ENCODE peak calls at places on chromosomes 5 and 9, in four cellular contexts. Q, L, J and V are unnamed samples.

GRCh38 chr5:93340881-93341280 is 240.1 kb downstream of the NR2F1-AS1 start:
- DNase-seq in Q (no peak), J (no peak), L (no peak), V (no peak)

GRCh38 chr5:102760815-102761214 is 5.7 kb downstream of the PAM start:
- DNase-seq in J (no peak), L (no peak), Q (no peak), V (no peak)

GRCh38 chr5:117077142-117077541 is 502.5 kb upstream of the SEMA6A start:
- DNase-seq in L (no peak), Q (peak), J (no peak), V (no peak)

GRCh38 chr5:11528720-11529119 is 375.5 kb downstream of the CTNND2 start:
- DNase-seq in Q (no peak), L (no peak), J (no peak), V (no peak)

GRCh38 chr9:83066771-83067170 is 3.8 kb upstream of the RASEF start:
- DNase-seq in L (no peak), J (no peak), Q (no peak), V (no peak)

GRCh38 chr5:34499001-34499734 is 157.0 kb upstream of the RAI14 start:
- DNase-seq in L (no peak), Q (no peak), J (peak), V (no peak)

GRCh38 chr9:81562221-81563019 is 126.9 kb downstream of the TLE1 start:
- DNase-seq in J (no peak), L (peak), Q (no peak), V (no peak)

GRCh38 chr5:133569347-133569746 is 43.0 kb downstream of the FSTL4 start:
- DNase-seq in J (no peak), Q (no peak), L (no peak), V (no peak)

DNA sequence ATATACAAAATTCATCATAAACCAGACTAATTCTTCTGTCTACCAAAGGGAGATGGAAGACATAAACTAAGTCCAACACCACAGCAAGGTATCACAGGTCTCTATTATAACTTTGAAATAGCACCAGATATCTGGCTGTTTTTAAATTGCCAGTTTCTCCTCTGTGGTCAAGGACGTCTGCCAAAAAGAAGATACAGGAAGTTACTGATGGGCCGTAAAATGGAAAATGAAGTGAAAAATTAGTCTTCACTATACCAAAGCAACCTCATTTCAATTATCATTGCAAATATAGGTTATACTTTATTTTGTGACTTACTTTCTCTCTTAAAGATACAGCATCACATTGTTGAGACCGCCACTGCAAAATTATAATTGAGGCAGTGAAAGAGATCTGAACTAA is 225.5 kb downstream of the NDUFS4 start:
- DNase-seq in J (no peak), Q (no peak), L (no peak), V (no peak)
- H3K27ac ChIP-seq in J (no peak), Q (no peak), L (no peak), V (no peak)

GRCh38 chr5:78527925-78528324 is 120.6 kb downstream of the LHFPL2 start:
- DNase-seq in L (no peak), Q (no peak), J (no peak), V (no peak)
- H3K27ac ChIP-seq in L (peak), Q (no peak), J (no peak), V (peak)

DNA sequence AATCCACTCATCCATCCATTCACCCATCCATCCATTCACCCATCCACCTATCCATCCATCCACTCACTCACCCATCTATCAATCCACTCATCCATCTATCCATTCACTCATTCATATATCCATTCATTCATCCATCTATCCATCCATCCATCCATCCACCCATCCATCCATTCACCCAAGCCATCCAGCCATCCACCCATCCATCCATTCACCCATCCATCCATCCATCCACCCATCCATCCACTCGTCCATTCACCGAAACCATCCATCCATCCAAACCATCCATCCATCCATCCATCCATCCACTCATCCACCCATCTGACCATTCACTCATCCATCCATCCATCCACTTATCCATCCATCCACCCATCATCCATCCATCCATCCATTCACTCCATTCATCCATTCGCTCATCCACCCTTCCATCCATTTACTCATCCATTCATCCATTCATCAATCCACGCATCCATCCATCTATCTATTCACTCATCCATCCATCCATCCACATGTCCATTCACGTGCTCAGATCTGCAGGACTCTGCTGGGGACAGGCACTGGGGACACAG is 6.6 kb downstream of the SLC9A3 start:
- DNase-seq in L (no peak), Q (no peak), J (no peak), V (no peak)
- H3K27ac ChIP-seq in L (no peak), Q (no peak), J (no peak), V (no peak)

GRCh38 chr9:136756134-136756438 is 2.0 kb downstream of the LCN8 start:
- DNase-seq in L (no peak), Q (no peak), J (no peak), V (no peak)

GRCh38 chr9:136756836-136757235 is 1.2 kb downstream of the LCN8 start:
- DNase-seq in Q (no peak), J (no peak), L (no peak), V (no peak)

GRCh38 chr9:136754059-136754572 is 3.9 kb downstream of the LCN8 start:
- DNase-seq in Q (no peak), L (no peak), J (no peak), V (no peak)

GRCh38 chr9:136753371-136754058 is 4.5 kb downstream of the LCN8 start:
- DNase-seq in L (no peak), Q (no peak), J (no peak), V (no peak)

DNA sequence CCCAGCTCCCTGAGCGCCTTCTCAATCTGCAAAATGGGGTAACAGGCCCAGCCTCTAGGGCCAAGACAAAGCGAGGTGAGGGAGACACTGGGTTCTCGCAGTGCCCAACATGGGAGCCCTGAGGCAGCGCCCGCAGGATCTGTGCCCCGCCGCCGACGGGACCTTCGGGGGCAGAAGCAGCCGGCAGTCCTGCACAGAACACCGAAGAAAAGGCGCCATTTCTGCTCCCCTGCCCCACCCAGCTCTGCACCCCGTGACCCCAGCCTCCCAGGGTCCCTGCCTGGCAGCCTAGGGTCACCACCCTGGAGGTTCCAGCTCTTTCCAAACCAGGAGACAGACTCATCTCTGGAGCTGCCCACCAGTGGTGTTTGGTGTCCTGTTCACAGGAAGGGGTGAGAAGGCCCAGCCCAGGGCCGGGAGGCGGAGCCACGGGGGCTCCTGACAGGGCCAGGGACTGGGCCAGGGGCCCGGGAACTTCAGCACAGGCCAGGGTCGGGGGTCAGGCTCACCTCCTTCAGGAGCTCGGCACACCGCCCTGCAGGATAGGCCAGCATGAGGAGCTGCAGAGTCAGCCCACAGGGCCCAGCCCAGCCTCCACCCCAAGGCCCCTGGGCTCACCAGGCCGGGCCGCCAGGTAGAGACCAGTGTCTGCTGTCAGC is 3.3 kb downstream of the LCN8 start:
- DNase-seq in L (no peak), J (no peak), Q (peak), V (no peak)
- H3K27ac ChIP-seq in L (no peak), J (no peak), Q (no peak), V (no peak)

GRCh38 chr5:115033861-115034260 is 135.8 kb downstream of the TRIM36 start:
- DNase-seq in Q (peak), L (no peak), J (peak), V (no peak)
- H3K27ac ChIP-seq in Q (no peak), L (no peak), J (no peak), V (no peak)

GRCh38 chr5:141533897-141534296 is 45.0 kb downstream of the PCDHGC5 start:
- DNase-seq in Q (no peak), J (no peak), L (no peak), V (no peak)

GRCh38 chr5:141528401-141528984 is 39.6 kb downstream of the PCDHGC5 start:
- DNase-seq in Q (no peak), J (no peak), L (no peak), V (no peak)

GRCh38 chr5:141529002-141529401 is 40.1 kb downstream of the PCDHGC5 start:
- DNase-seq in L (no peak), Q (no peak), J (no peak), V (no peak)

GRCh38 chr5:141532726-141533125 is 43.8 kb downstream of the PCDHGC5 start:
- DNase-seq in J (no peak), Q (no peak), L (no peak), V (no peak)

GRCh38 chr5:141529873-141530272 is 41.0 kb downstream of the PCDHGC5 start:
- DNase-seq in L (no peak), Q (no peak), J (no peak), V (no peak)
- H3K27ac ChIP-seq in L (no peak), Q (no peak), J (no peak), V (no peak)

GRCh38 chr5:68189613-68190012 is 25.9 kb upstream of the PIK3R1 start:
- DNase-seq in J (no peak), Q (no peak), L (no peak), V (no peak)

GRCh38 chr5:68193481-68194036 is 22.0 kb upstream of the PIK3R1 start:
- DNase-seq in J (no peak), Q (peak), L (no peak), V (peak)

GRCh38 chr5:68195137-68195536 is 20.4 kb upstream of the PIK3R1 start:
- DNase-seq in J (no peak), Q (no peak), L (no peak), V (no peak)

GRCh38 chr5:68194405-68194804 is 21.2 kb upstream of the PIK3R1 start:
- DNase-seq in L (no peak), Q (no peak), J (no peak), V (no peak)

DNA sequence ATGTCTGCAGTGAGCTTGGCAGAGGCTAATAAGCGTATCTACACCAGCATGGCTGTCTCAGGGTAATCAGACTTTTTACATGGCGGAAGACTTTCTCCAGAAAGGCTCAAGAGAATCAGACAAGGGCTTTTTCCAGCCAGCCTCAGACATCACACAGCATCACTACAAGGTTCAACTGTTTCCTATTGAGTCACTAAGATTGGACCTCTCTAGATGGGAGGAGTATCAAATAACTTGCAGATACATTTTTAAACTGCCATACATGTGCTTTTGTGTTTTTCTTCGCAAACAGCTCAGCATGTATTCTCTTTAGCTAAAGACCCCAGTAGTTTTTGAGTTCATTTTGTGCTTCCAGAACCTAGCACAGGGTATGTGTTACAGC is 22.9 kb upstream of the PIK3R1 start:
- DNase-seq in Q (no peak), L (no peak), J (no peak), V (no peak)
- H3K27ac ChIP-seq in Q (peak), L (no peak), J (no peak), V (no peak)